ENCODE peak calls at places on chromosomes 1 and 21, in six cellular contexts. T, B, W, N, I and K are unnamed samples.

GRCh38 chr1:185426761-185427698 is 110.0 kb upstream of the IVNS1ABP start:
- DNase-seq in T (no peak), B (no peak), W (no peak), N (no peak), I (no peak), K (no peak)

GRCh38 chr1:27413004-27413403 is 20.6 kb downstream of the GPR3 start:
- DNase-seq in T (no peak), B (no peak), W (no peak), N (no peak), I (no peak), K (no peak)

GRCh38 chr21:45303751-45304150 is 16.1 kb upstream of the POFUT2 start:
- DNase-seq in T (no peak), B (no peak), W (no peak), N (no peak), I (peak; percentile 24), K (no peak)

GRCh38 chr1:84632975-84633427 is 57.3 kb downstream of the SSX2IP start:
- DNase-seq in T (no peak), B (no peak), W (no peak), N (no peak), I (no peak), K (no peak)

GRCh38 chr1:208190784-208191183 is 53.4 kb downstream of the PLXNA2 start:
- DNase-seq in T (no peak), B (no peak), W (no peak), N (no peak), I (no peak), K (no peak)

GRCh38 chr1:221809101-221810029 is 67.5 kb upstream of the DUSP10 start:
- DNase-seq in T (peak; percentile 51), B (no peak), W (no peak), N (no peak), I (no peak), K (no peak)

GRCh38 chr1:194374649-194375048 is 1188.2 kb upstream of the B3GALT2 start:
- DNase-seq in T (no peak), B (no peak), W (no peak), N (no peak), I (no peak), K (no peak)

GRCh38 chr1:147902183-147902845 is at the start of gene GJA8:
- DNase-seq in T (no peak), B (no peak), W (no peak), N (no peak), I (no peak), K (no peak)

GRCh38 chr1:36710901-36711300 is 228.2 kb upstream of the CSF3R start:
- DNase-seq in T (no peak), B (no peak), W (no peak), N (no peak), I (no peak), K (no peak)

GRCh38 chr1:207033302-207033701 is 746 bp upstream of the C1orf116 start:
- DNase-seq in T (no peak), B (no peak), W (no peak), N (no peak), I (no peak), K (no peak)

GRCh38 chr1:86704972-86705632 is 726 bp downstream of the SH3GLB1 start:
- DNase-seq in T (peak; percentile 80), B (peak; percentile 43), W (no peak), N (peak; percentile 31), I (peak; percentile 75), K (no peak)

GRCh38 chr1:64471724-64472276 is 1.9 kb downstream of the CACHD1 start:
- DNase-seq in T (no peak), B (no peak), W (no peak), N (no peak), I (no peak), K (no peak)

GRCh38 chr21:45378258-45378966 is 26.6 kb upstream of the COL18A1 start:
- DNase-seq in T (no peak), B (no peak), W (no peak), N (no peak), I (peak; percentile 32), K (no peak)

GRCh38 chr1:180609643-180610555 is 21.9 kb upstream of the XPR1 start:
- DNase-seq in T (no peak), B (no peak), W (no peak), N (no peak), I (no peak), K (no peak)

GRCh38 chr1:229563241-229563640 is 4.7 kb upstream of the ABCB10 start:
- DNase-seq in T (no peak), B (no peak), W (no peak), N (no peak), I (no peak), K (no peak)

GRCh38 chr1:30012455-30013440 is 710.6 kb downstream of the MATN1 start:
- DNase-seq in T (no peak), B (no peak), W (no peak), N (no peak), I (no peak), K (no peak)

GRCh38 chr1:5976726-5977493 is 15.3 kb downstream of the NPHP4 start:
- DNase-seq in T (no peak), B (peak; percentile 31), W (no peak), N (no peak), I (no peak), K (no peak)

GRCh38 chr1:89609781-89610456 is 23.0 kb upstream of the LRRC8C start:
- DNase-seq in T (no peak), B (peak; percentile 46), W (no peak), N (no peak), I (no peak), K (no peak)
- TF ChIP-seq CTCF in T (no peak), B (no peak), W (no peak), N (no peak), I (no peak), K (no peak)

GRCh38 chr1:17723684-17724083 is 31.4 kb upstream of the ACTL8 start:
- DNase-seq in T (no peak), B (no peak), W (no peak), N (no peak), I (no peak), K (no peak)

GRCh38 chr1:17728123-17728522 is 27.0 kb upstream of the ACTL8 start:
- DNase-seq in T (no peak), B (no peak), W (no peak), N (no peak), I (no peak), K (no peak)

GRCh38 chr1:17724150-17724549 is 31.0 kb upstream of the ACTL8 start:
- DNase-seq in T (no peak), B (no peak), W (no peak), N (no peak), I (no peak), K (no peak)

GRCh38 chr1:17725084-17725718 is 29.9 kb upstream of the ACTL8 start:
- DNase-seq in T (no peak), B (no peak), W (no peak), N (no peak), I (no peak), K (no peak)

GRCh38 chr1:17725811-17726582 is 29.1 kb upstream of the ACTL8 start:
- DNase-seq in T (no peak), B (no peak), W (no peak), N (no peak), I (no peak), K (no peak)
- TF ChIP-seq CTCF in T (no peak), B (no peak), W (no peak), N (no peak), I (no peak), K (no peak)

GRCh38 chr1:155694167-155694566 is 5.3 kb downstream of the DAP3 start:
- DNase-seq in T (no peak), B (no peak), W (no peak), N (no peak), I (no peak), K (no peak)

GRCh38 chr1:155691992-155692528 is 3.2 kb downstream of the DAP3 start:
- DNase-seq in T (no peak), B (no peak), W (no peak), N (no peak), I (no peak), K (no peak)

DNA sequence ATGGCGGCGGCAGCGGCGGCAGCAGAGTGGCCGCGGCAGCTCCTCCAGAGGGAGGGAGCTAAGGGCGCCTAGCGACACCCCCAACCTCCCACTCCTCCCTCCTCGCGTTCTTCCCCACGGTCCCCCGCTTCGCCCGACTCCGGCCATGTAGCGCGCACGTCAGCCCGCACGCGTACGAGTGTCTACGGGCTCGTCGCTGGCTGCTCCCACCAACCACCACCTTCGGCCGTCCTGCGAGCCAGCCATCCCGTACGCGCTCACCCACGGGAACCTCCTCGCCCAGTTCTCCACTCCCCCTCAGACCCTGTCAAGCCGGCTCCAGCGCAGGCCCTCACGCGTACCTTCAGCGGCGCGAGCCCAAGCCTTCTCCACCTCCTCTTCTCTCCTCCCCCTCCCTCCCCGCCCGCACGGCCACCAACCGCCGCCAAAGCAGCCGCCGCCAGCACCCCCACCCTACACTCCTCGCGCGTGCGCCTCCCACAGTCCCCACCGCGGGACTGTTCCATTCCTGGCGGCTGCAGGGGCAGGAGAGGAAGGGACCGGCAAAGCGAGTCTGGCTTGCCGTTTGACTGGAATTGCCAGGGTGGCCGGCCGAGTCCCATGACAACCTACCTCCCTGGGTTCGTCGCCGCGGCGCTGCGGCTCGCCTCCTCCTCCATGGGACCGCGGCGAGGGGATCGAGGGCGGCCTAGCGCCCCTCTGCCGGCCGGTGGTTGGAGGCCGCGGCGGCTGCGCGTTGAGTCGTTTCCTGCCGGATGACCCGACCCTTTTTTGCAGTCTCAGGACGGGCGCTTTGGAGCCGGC is at the start of the genes DAP3 and YY1AP1:
- DNase-seq in T (peak; percentile 94), B (peak; percentile 91), W (no peak), N (peak; percentile 85), I (peak; percentile 94), K (peak; percentile 54)
- TF ChIP-seq CTCF in T (no peak), B (no peak), W (no peak), N (peak; percentile 17), I (no peak), K (no peak)

GRCh38 chr21:31043495-31043894 is 5.2 kb upstream of the KRTAP19-8 start:
- DNase-seq in T (no peak), B (no peak), W (no peak), N (no peak), I (no peak), K (no peak)

GRCh38 chr21:31038376-31038775 is at the start of gene KRTAP19-8:
- DNase-seq in T (no peak), B (no peak), W (no peak), N (no peak), I (no peak), K (no peak)

GRCh38 chr21:31045841-31046240 is 7.6 kb upstream of the KRTAP19-8 start:
- DNase-seq in T (no peak), B (no peak), W (no peak), N (no peak), I (no peak), K (no peak)

GRCh38 chr21:31042080-31042464 is 3.8 kb upstream of the KRTAP19-8 start:
- DNase-seq in T (peak; percentile 18), B (no peak), W (no peak), N (no peak), I (no peak), K (no peak)

DNA sequence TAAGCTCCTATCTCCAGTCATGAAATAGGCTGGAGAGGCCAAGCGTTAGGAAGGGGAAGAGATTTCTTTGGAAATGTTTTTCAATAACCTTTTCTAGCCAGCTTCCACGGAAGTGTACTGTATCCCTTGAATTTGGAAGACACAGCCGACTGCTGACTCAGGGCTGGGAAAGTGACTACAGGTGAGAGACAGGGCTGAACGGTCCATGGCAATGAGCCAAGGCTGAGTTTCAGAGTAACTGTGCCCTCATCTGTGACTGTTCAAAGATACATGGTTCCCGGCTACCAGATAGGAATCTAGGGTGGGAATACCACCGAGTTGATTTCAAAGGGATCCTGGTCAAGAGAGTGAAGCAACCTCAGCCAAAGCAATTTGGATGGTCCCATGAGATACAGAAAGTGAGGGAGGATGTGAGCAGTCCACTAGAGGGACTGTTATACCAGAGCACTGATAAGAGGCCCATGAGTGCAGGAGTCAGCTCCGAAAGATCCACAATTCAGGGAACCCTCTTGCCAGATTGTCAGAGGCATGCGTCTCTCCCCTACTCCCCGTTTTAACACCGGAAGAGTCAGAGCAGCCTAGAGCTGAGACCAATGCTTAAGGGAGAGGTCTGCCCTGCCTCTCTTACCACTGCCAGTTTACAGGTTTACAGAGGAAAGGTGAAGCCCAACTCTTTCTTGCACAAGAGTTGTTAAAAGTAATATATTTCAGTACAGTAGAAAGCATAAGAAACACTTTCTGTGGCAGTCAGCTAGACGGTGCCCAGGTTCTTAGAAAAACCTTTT is 3.2 kb upstream of the KRTAP19-8 start:
- DNase-seq in T (peak; percentile 53), B (no peak), W (no peak), N (no peak), I (no peak), K (no peak)
- TF ChIP-seq CTCF in T (no peak), B (no peak), W (no peak), N (no peak), I (no peak), K (no peak)